ENCODE peak calls at places on chromosomes 5 and 9, in seven cellular contexts. H is Panc1, F is prostate gland, Y is upper lobe of left lung, M is mesothelial cell of epicardium, N is WTC11, Z is cardiac fibroblast. B is an unnamed sample.

GRCh38 chr9:136678034-136678433 is 9.2 kb downstream of the AGPAT2 start:
- DNase-seq in F (no peak), H (no peak), M (no peak), Y (peak; percentile 75), N (no peak), Z (no peak), B (no peak)

GRCh38 chr9:107810493-107810931 is 320.9 kb upstream of the KLF4 start:
- DNase-seq in Y (no peak), H (no peak), M (no peak), F (no peak), N (no peak), Z (peak; percentile 24), B (no peak)

GRCh38 chr5:135222771-135223170 is 176.3 kb downstream of the MACROH2A1 start:
- DNase-seq in H (no peak), F (no peak), Y (no peak), N (no peak), Z (no peak), M (no peak), B (peak; percentile 30)

GRCh38 chr9:18393340-18394130 is 80.4 kb upstream of the ADAMTSL1 start:
- DNase-seq in H (peak; percentile 71), Y (no peak), N (no peak), Z (peak; percentile 98), F (peak; percentile 92), M (peak; percentile 39), B (no peak)

GRCh38 chr5:34811691-34812090 is 27.3 kb upstream of the TTC23L start:
- DNase-seq in Z (no peak), Y (no peak), H (no peak), F (no peak), N (no peak), M (no peak), B (no peak)

GRCh38 chr5:96562614-96563013 is 99.6 kb upstream of the CAST start:
- DNase-seq in F (no peak), H (no peak), M (no peak), Z (peak; percentile 84), N (no peak), Y (no peak), B (no peak)

GRCh38 chr5:169762338-169763095 is 125.4 kb downstream of the DOCK2 start:
- DNase-seq in Y (no peak), M (no peak), F (no peak), Z (peak; percentile 39), N (no peak), H (no peak), B (no peak)

GRCh38 chr9:78919701-78920100 is 622.8 kb downstream of the PSAT1 start:
- DNase-seq in M (no peak), N (no peak), Y (no peak), F (no peak), H (no peak), Z (no peak), B (no peak)

GRCh38 chr9:136808075-136808780 is 480 bp downstream of the RABL6 start:
- DNase-seq in N (no peak), Z (no peak), H (no peak), F (no peak), M (peak; percentile 67), Y (peak; percentile 92), B (no peak)

GRCh38 chr9:69463497-69464068 is 138.6 kb downstream of the ENTREP1 start:
- DNase-seq in F (no peak), Z (no peak), Y (no peak), M (no peak), N (no peak), H (no peak), B (no peak)

GRCh38 chr5:169711826-169712225 is 74.8 kb downstream of the DOCK2 start:
- DNase-seq in Y (no peak), N (no peak), Z (no peak), M (no peak), F (no peak), H (no peak), B (no peak)

GRCh38 chr9:127927457-127928231 is 2.9 kb downstream of the PIP5KL1 start:
- DNase-seq in N (peak; percentile 96), M (no peak), F (peak; percentile 63), Z (no peak), H (no peak), Y (peak; percentile 89), B (no peak)

GRCh38 chr9:84297162-84297821 is 43.3 kb downstream of the SLC28A3 start:
- DNase-seq in Z (peak; percentile 71), H (no peak), Y (no peak), M (no peak), F (no peak), N (no peak), B (no peak)

GRCh38 chr9:84296146-84296843 is 44.3 kb downstream of the SLC28A3 start:
- DNase-seq in Y (no peak), H (no peak), Z (peak; percentile 80), N (no peak), M (no peak), F (no peak), B (no peak)

GRCh38 chr9:84293001-84293798 is 47.4 kb downstream of the SLC28A3 start:
- DNase-seq in N (no peak), F (no peak), Y (no peak), Z (no peak), M (no peak), H (no peak), B (no peak)

GRCh38 chr9:84300271-84300670 is 40.3 kb downstream of the SLC28A3 start:
- DNase-seq in F (no peak), Z (peak; percentile 69), N (no peak), M (no peak), H (no peak), Y (no peak), B (no peak)

GRCh38 chr9:84294551-84294950 is 46.0 kb downstream of the SLC28A3 start:
- DNase-seq in M (no peak), H (no peak), Z (no peak), Y (no peak), F (no peak), N (peak; percentile 20), B (no peak)
- TF ChIP-seq CTCF in M (no peak), H (peak; percentile 17), Z (no peak), Y (no peak), F (no peak), N (peak; percentile 41), B (peak; percentile 34)

GRCh38 chr5:112240011-112240410 is 179.1 kb downstream of the EPB41L4A start:
- DNase-seq in M (no peak), F (no peak), Y (no peak), Z (no peak), N (no peak), H (no peak), B (no peak)

GRCh38 chr5:112248643-112249042 is 170.4 kb downstream of the EPB41L4A start:
- DNase-seq in Z (no peak), H (no peak), N (no peak), F (no peak), Y (no peak), M (no peak), B (no peak)

GRCh38 chr5:112250551-112250950 is 168.5 kb downstream of the EPB41L4A start:
- DNase-seq in N (no peak), Z (no peak), H (no peak), Y (no peak), F (no peak), M (no peak), B (no peak)

GRCh38 chr5:112247930-112248329 is 171.1 kb downstream of the EPB41L4A start:
- DNase-seq in N (no peak), H (no peak), F (peak; percentile 19), Z (no peak), Y (no peak), M (no peak), B (no peak)

GRCh38 chr5:112245616-112246015 is 173.5 kb downstream of the EPB41L4A start:
- DNase-seq in H (no peak), M (no peak), Z (no peak), Y (no peak), N (no peak), F (no peak), B (no peak)
- TF ChIP-seq CTCF in H (no peak), M (no peak), Z (no peak), Y (no peak), N (no peak), F (no peak), B (no peak)

DNA sequence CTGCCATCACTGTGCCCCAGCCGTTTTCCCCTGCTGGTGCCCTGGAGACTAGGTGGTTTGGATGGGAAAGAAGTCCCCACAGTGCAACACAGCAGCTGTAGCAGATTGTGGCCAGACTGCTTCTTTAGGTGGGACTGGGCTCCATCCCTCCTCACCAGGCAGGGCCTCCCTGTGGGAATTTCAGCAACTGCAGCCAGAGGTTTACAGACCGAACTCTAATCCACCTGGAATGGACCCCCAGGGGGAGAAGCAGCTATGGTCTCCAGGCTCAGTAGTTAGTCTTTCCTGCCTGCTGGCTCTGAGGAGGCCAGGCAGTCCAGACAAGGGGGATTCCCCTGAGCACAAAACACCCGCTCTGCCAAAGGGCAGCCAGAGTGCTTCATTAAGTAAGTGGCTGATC is 188.8 kb downstream of the SGCD start:
- DNase-seq in Z (no peak), H (no peak), F (no peak), Y (no peak), N (peak; percentile 22), M (no peak), B (no peak)
- TF ChIP-seq CTCF in Z (no peak), H (no peak), F (no peak), Y (no peak), N (no peak), M (no peak), B (no peak)

GRCh38 chr5:136674178-136674577 is 308.8 kb upstream of the TRPC7 start:
- DNase-seq in H (no peak), M (no peak), Z (no peak), F (no peak), N (no peak), Y (no peak), B (no peak)

GRCh38 chr5:136677219-136677618 is 311.9 kb upstream of the TRPC7 start:
- DNase-seq in F (no peak), N (no peak), Z (no peak), H (no peak), Y (no peak), M (no peak), B (no peak)

GRCh38 chr5:136679233-136679632 is 313.9 kb upstream of the TRPC7 start:
- DNase-seq in Z (no peak), F (no peak), N (no peak), M (no peak), H (no peak), Y (no peak), B (no peak)
- TF ChIP-seq CTCF in Z (no peak), F (no peak), N (no peak), M (no peak), H (no peak), Y (no peak), B (no peak)

B was measured in chondrocyte.